ENCODE peak calls at places on chromosomes 11 and 22, in four cellular contexts. X is HFF-Myc, Y is AG10803, K is ovary. V is an unnamed sample.

GRCh38 chr11:6401439-6401838 is 11.2 kb downstream of the SMPD1 start:
- DNase-seq in K (no peak), Y (no peak), X (no peak), V (no peak)

GRCh38 chr11:21414928-21415327 is 745.5 kb downstream of the NELL1 start:
- DNase-seq in X (no peak), K (no peak), Y (no peak), V (no peak)

GRCh38 chr11:117518455-117518854 is 190.8 kb downstream of the CEP164 start:
- DNase-seq in K (no peak), Y (no peak), X (no peak), V (no peak)

GRCh38 chr22:26097840-26098239 is 71.4 kb upstream of the SEZ6L start:
- DNase-seq in X (no peak), K (no peak), Y (no peak), V (no peak)

GRCh38 chr11:115284766-115285165 is 219.4 kb downstream of the CADM1 start:
- DNase-seq in Y (no peak), K (no peak), X (no peak), V (no peak)

GRCh38 chr11:35146711-35147110 is 7.7 kb downstream of the CD44 start:
- DNase-seq in Y (no peak), K (no peak), X (no peak), V (no peak)

GRCh38 chr11:61201476-61201875 is 1.8 kb upstream of the PGA3 start:
- DNase-seq in X (no peak), K (no peak), Y (no peak), V (no peak)

GRCh38 chr11:88103337-88104206 is 71.7 kb downstream of the RAB38 start:
- DNase-seq in Y (peak), X (peak), K (no peak), V (no peak)

GRCh38 chr22:36366291-36366708 is 21.5 kb downstream of the MYH9 start:
- DNase-seq in K (no peak), Y (no peak), X (no peak), V (no peak)

GRCh38 chr11:9003573-9004309 is at the start of gene NRIP3:
- DNase-seq in Y (peak), K (peak), X (no peak), V (no peak)

GRCh38 chr11:90468923-90469322 is 246.1 kb upstream of the CHORDC1 start:
- DNase-seq in X (no peak), K (no peak), Y (no peak), V (peak)

GRCh38 chr22:28547132-28547842 is 132.4 kb downstream of the TTC28 start:
- DNase-seq in K (no peak), X (no peak), Y (peak), V (no peak)

GRCh38 chr11:10436733-10437132 is 18.3 kb upstream of the AMPD3 start:
- DNase-seq in K (no peak), X (no peak), Y (no peak), V (no peak)

GRCh38 chr11:122150484-122151124 is 34.6 kb upstream of the BLID start:
- DNase-seq in X (no peak), Y (no peak), K (no peak), V (no peak)

GRCh38 chr11:123306531-123306930 is 111.5 kb upstream of the CLMP start:
- DNase-seq in X (no peak), K (no peak), Y (no peak), V (no peak)

GRCh38 chr11:70541699-70542098 is 143.4 kb downstream of the CTTN start:
- DNase-seq in X (no peak), Y (no peak), K (no peak), V (no peak)

GRCh38 chr11:66367561-66368312 is 3.8 kb downstream of the SLC29A2 start:
- DNase-seq in X (no peak), K (no peak), Y (no peak), V (no peak)

GRCh38 chr22:40030757-40031092 is 36.0 kb downstream of the FAM83F start:
- DNase-seq in Y (no peak), K (no peak), X (no peak), V (no peak)

GRCh38 chr22:27335102-27335660 is 466.4 kb downstream of the MN1 start:
- DNase-seq in X (no peak), K (no peak), Y (no peak), V (no peak)

GRCh38 chr11:48093795-48094642 is 113.7 kb downstream of the PTPRJ start:
- DNase-seq in Y (peak), X (peak), K (no peak), V (no peak)

GRCh38 chr11:72354356-72355115 is 79.8 kb downstream of the CLPB start:
- DNase-seq in X (no peak), K (no peak), Y (no peak), V (peak)

GRCh38 chr11:1208361-1209261 is 14.3 kb upstream of the MUC5B start:
- DNase-seq in K (no peak), X (no peak), Y (no peak), V (no peak)

GRCh38 chr11:47464479-47464878 is 15.5 kb upstream of the RAPSN start:
- DNase-seq in K (no peak), Y (peak), X (no peak), V (no peak)

GRCh38 chr11:79006854-79007253 is 432.2 kb upstream of the NARS2 start:
- DNase-seq in X (no peak), Y (no peak), K (no peak), V (no peak)

GRCh38 chr11:117796456-117797428 is at the start of gene DSCAML1:
- DNase-seq in K (peak), Y (no peak), X (no peak), V (no peak)

GRCh38 chr11:116874251-116874650 is 36.8 kb upstream of the APOA1 start:
- DNase-seq in Y (no peak), K (no peak), X (no peak), V (no peak)

GRCh38 chr11:93529707-93530467 is 13.3 kb downstream of the SMCO4 start:
- DNase-seq in K (peak), Y (peak), X (no peak), V (no peak)

GRCh38 chr11:128207861-128208321 is 379.5 kb downstream of the ETS1 start:
- DNase-seq in Y (peak), K (no peak), X (no peak), V (peak)

GRCh38 chr11:69504127-69504526 is 22.7 kb downstream of the LINC01488 start:
- DNase-seq in Y (no peak), X (no peak), K (no peak), V (no peak)

GRCh38 chr11:69501121-69501489 is 19.6 kb downstream of the LINC01488 start:
- DNase-seq in Y (no peak), K (no peak), X (no peak), V (no peak)

GRCh38 chr11:69508974-69509373 is 27.5 kb downstream of the LINC01488 start:
- DNase-seq in X (no peak), Y (no peak), K (no peak), V (no peak)

GRCh38 chr11:69501891-69502860 is 20.7 kb downstream of the LINC01488 start:
- DNase-seq in Y (no peak), X (no peak), K (no peak), V (no peak)

GRCh38 chr11:69504576-69505420 is 23.3 kb downstream of the LINC01488 start:
- DNase-seq in X (no peak), Y (no peak), K (no peak), V (no peak)
- H3K4me3 ChIP-seq in X (no peak), Y (no peak), K (no peak), V (no peak)

GRCh38 chr22:23402275-23403151 is 177.6 kb downstream of the IGLL1 start:
- DNase-seq in Y (peak), X (no peak), K (peak), V (no peak)

GRCh38 chr22:23403152-23403719 is 176.9 kb downstream of the IGLL1 start:
- DNase-seq in Y (no peak), X (no peak), K (peak), V (no peak)

GRCh38 chr22:23400286-23400981 is 179.7 kb downstream of the IGLL1 start:
- DNase-seq in Y (no peak), K (no peak), X (no peak), V (no peak)

GRCh38 chr22:23401111-23401909 is 178.8 kb downstream of the IGLL1 start:
- DNase-seq in Y (peak), X (peak), K (peak), V (peak)

DNA sequence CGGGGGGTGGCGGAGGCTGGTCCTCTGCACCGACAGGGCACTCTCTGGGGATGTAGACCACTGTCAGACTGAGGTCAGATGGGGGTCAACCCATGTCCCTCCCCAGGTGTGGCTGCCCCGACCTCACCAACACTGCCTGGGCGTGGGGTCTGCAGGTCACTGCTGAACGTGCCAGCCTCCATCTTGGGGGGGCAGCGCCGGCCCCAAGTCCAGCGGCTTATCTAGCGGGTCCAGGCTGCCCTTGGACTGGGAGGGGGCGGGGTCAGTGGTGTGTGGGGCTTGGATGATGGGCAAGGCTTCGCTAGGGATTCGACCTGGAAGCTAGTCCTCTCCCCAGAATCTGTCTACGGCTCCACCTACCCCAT is 178.2 kb downstream of the IGLL1 start:
- DNase-seq in K (peak), X (no peak), Y (no peak), V (no peak)
- H3K4me3 ChIP-seq in K (peak), X (no peak), Y (no peak), V (peak)

DNA sequence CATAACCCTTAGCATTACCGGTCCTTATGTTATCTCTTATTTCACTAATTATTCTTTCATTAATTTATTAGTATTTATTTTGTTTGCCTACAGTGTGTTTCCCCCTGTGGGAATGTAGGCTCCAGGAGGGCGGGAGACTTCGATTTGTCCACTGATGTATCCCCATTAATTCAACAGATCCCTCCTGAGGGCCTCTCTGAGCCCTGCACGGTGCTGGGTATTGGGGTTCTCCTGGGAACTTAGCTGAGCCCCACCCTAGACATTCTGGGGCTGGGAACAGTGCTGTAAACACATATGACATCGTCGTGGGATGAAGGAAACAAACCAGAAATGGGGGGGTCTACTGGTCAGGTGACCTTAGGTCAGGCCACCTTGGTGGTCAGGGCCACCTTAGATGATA is 798 bp downstream of the PHETA2 start:
- DNase-seq in Y (no peak), X (no peak), K (no peak), V (no peak)
- H3K4me3 ChIP-seq in Y (peak), X (peak), K (peak), V (peak)

GRCh38 chr11:133576351-133576750 is 44.0 kb upstream of the OPCML start:
- DNase-seq in Y (no peak), K (no peak), X (no peak), V (no peak)

GRCh38 chr11:133581091-133581490 is 48.8 kb upstream of the OPCML start:
- DNase-seq in X (no peak), K (no peak), Y (no peak), V (no peak)

GRCh38 chr11:133579165-133580031 is 47.1 kb upstream of the OPCML start:
- DNase-seq in Y (no peak), X (no peak), K (no peak), V (no peak)

GRCh38 chr11:133582731-133583130 is 50.4 kb upstream of the OPCML start:
- DNase-seq in K (no peak), Y (no peak), X (no peak), V (no peak)

GRCh38 chr11:133577403-133577802 is 45.1 kb upstream of the OPCML start:
- DNase-seq in X (no peak), Y (no peak), K (no peak), V (no peak)
- H3K4me3 ChIP-seq in X (no peak), Y (no peak), K (no peak), V (no peak)

GRCh38 chr11:2443881-2444300 is 423 bp downstream of the TRPM5 start:
- DNase-seq in Y (no peak), X (no peak), K (no peak), V (no peak)
- H3K4me3 ChIP-seq in Y (no peak), X (no peak), K (no peak), V (no peak)

GRCh38 chr11:11816511-11817319 is 25.1 kb upstream of the USP47 start:
- DNase-seq in X (no peak), K (no peak), Y (peak), V (no peak)

GRCh38 chr11:11810764-11811726 is 30.7 kb upstream of the USP47 start:
- DNase-seq in X (no peak), K (no peak), Y (no peak), V (no peak)

GRCh38 chr11:11808992-11809583 is 32.7 kb upstream of the USP47 start:
- DNase-seq in K (no peak), Y (peak), X (no peak), V (no peak)

GRCh38 chr11:11814614-11815452 is 26.9 kb upstream of the USP47 start:
- DNase-seq in Y (no peak), K (no peak), X (no peak), V (no peak)

DNA sequence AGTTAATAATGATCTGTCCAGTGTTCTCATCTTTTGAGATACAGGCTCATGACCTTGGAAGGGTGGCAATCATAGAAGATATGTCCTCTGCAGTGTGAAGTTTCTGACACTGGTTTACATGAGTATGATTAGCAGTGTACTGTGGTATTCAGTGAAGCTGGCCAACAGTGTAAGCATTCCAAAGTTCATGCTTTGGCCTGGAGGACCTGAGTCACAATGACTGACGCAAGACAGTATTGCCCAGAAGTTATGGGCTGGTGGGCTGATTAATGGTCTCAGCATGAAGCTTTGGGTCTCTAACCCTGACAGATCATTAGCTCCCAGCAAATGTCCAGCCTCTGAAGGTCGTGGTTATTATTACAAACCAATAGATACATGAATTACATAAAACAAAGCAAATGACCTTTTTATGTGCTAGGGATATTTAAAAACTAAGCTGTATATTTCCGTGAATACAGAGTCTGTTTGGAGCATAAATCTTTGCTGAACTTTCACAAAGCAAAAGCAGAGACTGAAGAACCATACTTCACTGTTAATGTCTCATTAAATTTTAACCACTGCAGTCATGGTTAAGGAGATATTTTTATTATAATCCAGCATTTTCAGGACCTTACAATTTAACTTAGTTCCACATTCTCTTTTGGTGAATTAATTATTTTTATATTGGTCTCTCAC is 28.3 kb upstream of the USP47 start:
- DNase-seq in Y (peak), K (no peak), X (no peak), V (peak)
- H3K4me3 ChIP-seq in Y (no peak), K (no peak), X (no peak), V (no peak)

V was measured in kidney epithelial cell.